ENCODE peak calls at places on chromosomes 7 and 10, in five cellular contexts. J is HCT116, T is GM23248, B is hepatocyte, A is PC-3. Y is an unnamed sample. For H3K9me2, the result is how much of the 10 kb centered on the place peaks cover.

GRCh38 chr10:11178606-11179221 is 161.0 kb downstream of the CELF2 start:
- DNase-seq in B (peak), J (no peak), A (no peak), T (no peak), Y (no peak)

GRCh38 chr10:317219-317868 is 182.1 kb downstream of the ZMYND11 start:
- DNase-seq in T (peak), A (no peak), B (no peak), J (no peak), Y (no peak)

GRCh38 chr10:18140149-18140956 is at the start of gene CACNB2:
- DNase-seq in T (peak), A (peak), B (peak), J (no peak), Y (peak)

GRCh38 chr10:108409316-108409715 is 1244.8 kb upstream of the SORCS1 start:
- DNase-seq in J (no peak), T (no peak), A (no peak), B (no peak), Y (no peak)

GRCh38 chr10:36675458-36675880 is 449.9 kb upstream of the ANKRD30A start:
- DNase-seq in A (peak), T (peak), J (no peak), B (no peak), Y (no peak)

GRCh38 chr10:47360419-47361040 is 12.4 kb downstream of the RBP3 start:
- DNase-seq in J (no peak), T (no peak), A (no peak), B (no peak), Y (no peak)

GRCh38 chr10:107618461-107619093 is 454.1 kb upstream of the SORCS1 start:
- DNase-seq in A (peak), J (no peak), T (peak), B (no peak), Y (no peak)

GRCh38 chr7:13989138-13989943 is at the start of gene ETV1:
- DNase-seq in A (peak), J (no peak), T (peak), B (peak), Y (peak)

GRCh38 chr7:16594061-16594460 is 51.5 kb downstream of the ANKMY2 start:
- DNase-seq in A (peak), T (peak), J (no peak), B (no peak), Y (no peak)

GRCh38 chr10:78600740-78601139 is 468.0 kb upstream of the ZMIZ1 start:
- DNase-seq in J (no peak), A (peak), T (peak), B (peak), Y (no peak)

GRCh38 chr10:31484407-31485135 is 165.6 kb downstream of the ZEB1 start:
- DNase-seq in B (no peak), J (no peak), T (peak), A (no peak), Y (no peak)

GRCh38 chr10:24723386-24723787 is 300 bp downstream of the ARHGAP21 start:
- DNase-seq in B (no peak), A (no peak), J (no peak), T (peak), Y (no peak)

GRCh38 chr10:33413093-33413442 is 78.6 kb upstream of the NRP1 start:
- DNase-seq in A (peak), B (no peak), T (no peak), J (no peak), Y (no peak)

GRCh38 chr10:10044959-10045764 is 972.5 kb upstream of the CELF2 start:
- DNase-seq in A (no peak), B (no peak), J (no peak), T (no peak), Y (no peak)

GRCh38 chr7:85191383-85191782 is 4.5 kb upstream of the SEMA3D start:
- DNase-seq in T (peak), B (peak), J (peak), A (peak), Y (peak)

GRCh38 chr7:127713758-127714157 is 61.8 kb downstream of the SND1 start:
- DNase-seq in J (no peak), A (no peak), B (no peak), T (no peak), Y (no peak)

GRCh38 chr7:140982508-140982907 is 32.2 kb downstream of the MRPS33 start:
- DNase-seq in B (no peak), A (peak), T (no peak), J (no peak), Y (no peak)

GRCh38 chr10:97713828-97714400 is 384 bp downstream of the MARVELD1 start:
- DNase-seq in J (no peak), T (peak), A (peak), B (peak), Y (peak)

GRCh38 chr10:133266056-133266795 is 10.4 kb downstream of the ADAM8 start:
- DNase-seq in J (no peak), A (no peak), B (no peak), T (no peak), Y (no peak)

GRCh38 chr10:95333997-95334792 is 43.4 kb upstream of the PDLIM1 start:
- DNase-seq in B (no peak), A (peak), T (peak), J (no peak), Y (no peak)

GRCh38 chr7:128842674-128843641 is 12.8 kb downstream of the FLNC start:
- DNase-seq in A (no peak), J (no peak), T (no peak), B (no peak), Y (no peak)

GRCh38 chr7:73613954-73614735 is 10.2 kb downstream of the MLXIPL start:
- DNase-seq in A (peak), J (no peak), B (no peak), T (no peak), Y (no peak)

GRCh38 chr10:43128958-43129706 is 9.1 kb upstream of the CSGALNACT2 start:
- DNase-seq in J (peak), B (peak), T (peak), A (peak), Y (no peak)

GRCh38 chr10:111113238-111113960 is 36.6 kb downstream of the ADRA2A start:
- DNase-seq in A (no peak), B (no peak), T (no peak), J (no peak), Y (no peak)

GRCh38 chr10:133325392-133325760 is 11.3 kb downstream of the CALY start:
- DNase-seq in B (peak), T (peak), A (no peak), J (no peak), Y (peak)

GRCh38 chr7:79787101-79787500 is 333.6 kb upstream of the MAGI2 start:
- DNase-seq in T (no peak), A (no peak), J (no peak), B (no peak), Y (no peak)

GRCh38 chr10:5711637-5712036 is 27.0 kb downstream of the TASOR2 start:
- DNase-seq in A (no peak), B (no peak), T (no peak), J (no peak), Y (no peak)

GRCh38 chr10:132175907-132176581 is 10.7 kb upstream of the DPYSL4 start:
- DNase-seq in B (no peak), A (peak), J (no peak), T (no peak), Y (peak)

GRCh38 chr10:118980870-118981269 is 48.6 kb upstream of the NANOS1 start:
- DNase-seq in B (no peak), J (no peak), T (no peak), A (no peak), Y (no peak)

GRCh38 chr10:49518982-49519578 is 19.8 kb downstream of the ERCC6 start:
- DNase-seq in T (peak), B (peak), J (peak), A (peak), Y (peak)

GRCh38 chr7:30595461-30596042 is 874 bp downstream of the GARS1 start:
- DNase-seq in A (peak), J (no peak), B (no peak), T (peak), Y (peak)

GRCh38 chr10:116683821-116684220 is 58.5 kb downstream of the HSPA12A start:
- DNase-seq in J (no peak), T (no peak), A (no peak), B (no peak), Y (no peak)

GRCh38 chr7:41244246-41244645 is 458.6 kb downstream of the INHBA start:
- DNase-seq in T (peak), J (no peak), B (no peak), A (no peak), Y (peak)

GRCh38 chr10:43965918-43966570 is 317.4 kb upstream of the ZNF32 start:
- DNase-seq in B (no peak), T (no peak), A (no peak), J (no peak), Y (no peak)

GRCh38 chr10:58967551-58968418 is 208.7 kb upstream of the PHYHIPL start:
- DNase-seq in B (peak), T (no peak), J (no peak), A (no peak), Y (peak)

GRCh38 chr7:106775552-106775936 is 89.5 kb upstream of the PIK3CG start:
- DNase-seq in A (peak), B (no peak), T (peak), J (peak), Y (no peak)

GRCh38 chr7:43674559-43675436 is 54.5 kb downstream of the COA1 start:
- DNase-seq in J (peak), B (peak), A (peak), T (peak), Y (no peak)

GRCh38 chr7:21371371-21371770 is 56.5 kb upstream of the SP4 start:
- DNase-seq in J (no peak), B (no peak), A (no peak), T (no peak), Y (peak)

GRCh38 chr10:26755443-26755903 is 58.0 kb downstream of the PDSS1 start:
- DNase-seq in B (peak), T (peak), A (peak), J (peak), Y (peak)

GRCh38 chr10:19576576-19576975 is 239.7 kb upstream of the PLXDC2 start:
- DNase-seq in T (no peak), A (no peak), B (no peak), J (no peak), Y (no peak)
- TF ChIP-seq EZH2 in T (no peak), A (no peak), B (no peak), J (no peak), Y (no peak)

GRCh38 chr7:67608806-67609205 is 612.2 kb downstream of the TYW1 start:
- DNase-seq in A (no peak), B (no peak), J (no peak), T (no peak), Y (no peak)
- H3K9me2 ChIP-seq in A (under half), B (under half), J (under half), T (under half), Y (under half)

DNA sequence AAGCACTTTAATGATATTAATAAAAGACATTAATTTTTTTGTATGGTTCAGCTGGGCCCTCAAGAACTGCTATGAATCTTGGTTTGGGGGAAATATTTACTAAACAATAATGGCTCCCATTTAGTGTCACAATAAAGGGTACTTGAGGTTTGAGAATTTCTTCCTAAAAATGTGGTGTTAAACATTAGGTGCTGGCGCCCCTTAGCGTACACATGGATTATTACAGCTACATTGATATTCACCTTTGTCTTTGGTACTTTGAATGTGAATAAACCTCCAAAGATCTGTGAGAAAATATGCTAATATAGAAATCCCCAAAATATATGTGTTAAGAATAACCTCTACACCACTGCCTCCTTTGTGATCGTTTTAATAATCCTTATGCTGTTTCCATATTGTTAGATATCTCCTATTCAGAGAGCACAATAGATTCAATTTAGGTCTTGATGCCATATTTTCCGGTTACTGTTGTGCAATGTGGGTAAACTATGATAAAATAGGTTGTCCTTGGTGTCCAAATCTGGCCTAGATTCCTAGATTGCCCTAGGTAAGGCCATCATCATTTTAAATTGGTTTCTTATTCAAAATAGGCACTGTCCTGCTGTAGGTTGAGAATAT is 161.8 kb upstream of the CACNA2D1 start:
- DNase-seq in A (peak), T (peak), J (peak), B (peak), Y (peak)
- TF ChIP-seq EZH2phosphoT487 in A (no peak), T (no peak), J (no peak), B (no peak), Y (no peak)

DNA sequence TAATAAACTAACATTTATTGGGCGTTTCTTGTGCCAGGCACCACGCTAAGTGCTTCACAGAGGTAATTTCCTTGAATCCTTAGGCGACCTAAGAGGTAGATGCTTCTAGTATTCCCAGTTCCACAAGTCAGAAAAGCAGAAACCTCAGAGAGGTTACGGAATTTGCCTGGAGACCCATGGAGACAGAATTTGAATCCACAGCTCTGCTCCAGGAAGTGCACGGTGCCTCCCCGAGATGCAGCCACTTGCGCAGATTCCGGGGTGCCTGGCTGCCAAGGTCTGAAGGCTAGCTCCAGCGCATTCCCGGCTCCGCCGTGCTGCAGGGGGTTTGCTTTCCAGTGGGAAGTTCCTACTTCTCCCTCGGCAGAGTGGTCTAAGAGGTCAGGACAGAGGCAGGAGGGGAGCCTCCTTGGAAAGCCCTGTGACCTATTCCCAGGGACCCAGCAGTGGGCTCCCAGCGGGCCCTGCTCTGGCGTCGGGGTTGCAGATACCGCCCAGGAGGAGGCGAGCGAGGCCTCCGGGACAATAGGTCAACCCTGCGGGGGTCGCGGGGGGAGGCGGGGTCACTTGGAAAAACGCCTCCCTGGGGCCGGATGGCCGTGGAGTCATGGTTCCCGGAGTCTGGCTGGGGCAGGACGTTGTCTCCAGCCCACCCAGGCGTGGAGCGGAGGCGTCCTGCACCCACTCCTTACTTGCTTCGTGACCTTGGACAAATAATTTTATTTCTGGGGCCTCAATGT is 10.1 kb upstream of the NKX2-3 start:
- DNase-seq in J (no peak), B (no peak), A (no peak), T (no peak), Y (peak)
- TF ChIP-seq EZH2 in J (no peak), B (peak), A (no peak), T (peak), Y (peak)